ENCODE peak calls at places on chromosomes 1 and 21, in ten cellular contexts. J is stomach; D is IMR-90; H is CD8-positive, alpha-beta T cell; G is transverse colon; A is dorsolateral prefrontal cortex; X is ovary; T is psoas muscle; M is AG04450; C is heart right ventricle. S is an unnamed sample.

GRCh38 chr21:36149788-36150187 is 6.8 kb upstream of the DOP1B start:
- DNase-seq in J (no peak), D (no peak), H (no peak), G (no peak), A (no peak), X (no peak), T (no peak), M (no peak), C (no peak), S (no peak)

GRCh38 chr1:203269654-203270020 is 35.7 kb upstream of the BTG2 start:
- DNase-seq in J (no peak), D (no peak), H (no peak), G (no peak), A (no peak), X (no peak), T (no peak), M (no peak), C (no peak), S (peak; percentile 39)

GRCh38 chr1:89708727-89709375 is 75.9 kb downstream of the LRRC8C start:
- DNase-seq in J (no peak), D (peak; percentile 28), H (no peak), G (no peak), A (no peak), X (no peak), T (no peak), M (no peak), C (no peak), S (no peak)

GRCh38 chr1:52727114-52727586 is 897 bp downstream of the ZYG11B start:
- DNase-seq in J (no peak), D (no peak), H (no peak), G (peak; percentile 23), A (no peak), X (no peak), T (no peak), M (no peak), C (no peak), S (no peak)

GRCh38 chr1:117067528-117068370 is 7.6 kb downstream of the TTF2 start:
- DNase-seq in J (peak; percentile 65), D (peak; percentile 70), H (no peak), G (peak; percentile 51), A (peak; percentile 62), X (peak; percentile 39), T (peak; percentile 37), M (peak; percentile 41), C (no peak), S (peak; percentile 41)

GRCh38 chr1:211092955-211093354 is 41.0 kb downstream of the KCNH1 start:
- DNase-seq in J (no peak), D (no peak), H (no peak), G (no peak), A (peak; percentile 48), X (no peak), T (no peak), M (no peak), C (no peak), S (no peak)

GRCh38 chr1:244868484-244869363 is 4.4 kb upstream of the HNRNPU start:
- DNase-seq in J (no peak), D (no peak), H (no peak), G (no peak), A (no peak), X (no peak), T (no peak), M (no peak), C (no peak), S (no peak)

GRCh38 chr1:19483691-19484090 is 1.6 kb downstream of the CAPZB start:
- DNase-seq in J (no peak), D (no peak), H (no peak), G (no peak), A (no peak), X (no peak), T (no peak), M (no peak), C (no peak), S (no peak)

GRCh38 chr1:36796101-36796590 is 238.2 kb downstream of the GRIK3 start:
- DNase-seq in J (no peak), D (no peak), H (no peak), G (no peak), A (no peak), X (no peak), T (no peak), M (no peak), C (no peak), S (no peak)

GRCh38 chr1:53957231-53957818 is 11.2 kb downstream of the LRRC42 start:
- DNase-seq in J (no peak), D (peak; percentile 64), H (no peak), G (no peak), A (no peak), X (no peak), T (no peak), M (no peak), C (no peak), S (no peak)

GRCh38 chr1:200749090-200749489 is 10.4 kb downstream of the CAMSAP2 start:
- DNase-seq in J (no peak), D (no peak), H (no peak), G (no peak), A (peak; percentile 59), X (no peak), T (no peak), M (no peak), C (no peak), S (no peak)

GRCh38 chr1:31258581-31258980 is 18.9 kb upstream of the NKAIN1 start:
- DNase-seq in J (no peak), D (no peak), H (no peak), G (no peak), A (no peak), X (no peak), T (no peak), M (no peak), C (no peak), S (no peak)

GRCh38 chr1:61434276-61434675 is 290.7 kb downstream of the TM2D1 start:
- DNase-seq in J (no peak), D (peak; percentile 2), H (no peak), G (no peak), A (peak; percentile 60), X (no peak), T (no peak), M (no peak), C (no peak), S (no peak)

GRCh38 chr1:153353226-153353947 is 4.3 kb upstream of the S100A9 start:
- DNase-seq in J (no peak), D (no peak), H (peak; percentile 39), G (no peak), A (no peak), X (no peak), T (no peak), M (no peak), C (no peak), S (no peak)

GRCh38 chr1:208048904-208049303 is 138.0 kb upstream of the CD34 start:
- DNase-seq in J (no peak), D (no peak), H (no peak), G (no peak), A (no peak), X (no peak), T (no peak), M (no peak), C (no peak), S (no peak)

GRCh38 chr1:161216945-161217712 is 2.0 kb downstream of the FCER1G start:
- DNase-seq in J (no peak), D (peak; percentile 86), H (no peak), G (no peak), A (no peak), X (no peak), T (no peak), M (no peak), C (no peak), S (peak; percentile 39)

GRCh38 chr1:147627435-147628110 is 42.8 kb downstream of the ACP6 start:
- DNase-seq in J (peak; percentile 59), D (peak; percentile 44), H (peak; percentile 71), G (peak; percentile 49), A (no peak), X (peak; percentile 45), T (peak; percentile 43), M (peak; percentile 26), C (peak; percentile 41), S (peak; percentile 43)

GRCh38 chr1:7962011-7962335 is 462 bp downstream of the PARK7 start:
- DNase-seq in J (no peak), D (no peak), H (no peak), G (no peak), A (no peak), X (no peak), T (no peak), M (no peak), C (no peak), S (no peak)

GRCh38 chr1:88595355-88595754 is 88.7 kb upstream of the PKN2 start:
- DNase-seq in J (no peak), D (peak; percentile 57), H (no peak), G (no peak), A (no peak), X (no peak), T (no peak), M (peak; percentile 4), C (no peak), S (no peak)

GRCh38 chr1:9100471-9101043 is 28.3 kb downstream of the GPR157 start:
- DNase-seq in J (no peak), D (peak; percentile 83), H (no peak), G (no peak), A (no peak), X (no peak), T (no peak), M (no peak), C (no peak), S (no peak)
- TF ChIP-seq CTCF in J (no peak), D (no peak), H (no peak), G (no peak), A (no peak), X (no peak), T (no peak), M (no peak), C (no peak), S (no peak)

GRCh38 chr1:143698016-143698415 is 273.8 kb downstream of the FAM72C start:
- DNase-seq in J (peak; percentile 36), D (no peak), H (no peak), G (peak; percentile 74), A (no peak), X (no peak), T (no peak), M (no peak), C (peak; percentile 13), S (no peak)
- H3K4me3 ChIP-seq in J (no peak overlapping the region), D (no peak overlapping the region), H (no peak overlapping the region), G (no peak overlapping the region), A (no peak overlapping the region), X (no peak overlapping the region), T (no peak overlapping the region), M (no peak overlapping the region), C (no peak overlapping the region), S (no peak overlapping the region)

DNA sequence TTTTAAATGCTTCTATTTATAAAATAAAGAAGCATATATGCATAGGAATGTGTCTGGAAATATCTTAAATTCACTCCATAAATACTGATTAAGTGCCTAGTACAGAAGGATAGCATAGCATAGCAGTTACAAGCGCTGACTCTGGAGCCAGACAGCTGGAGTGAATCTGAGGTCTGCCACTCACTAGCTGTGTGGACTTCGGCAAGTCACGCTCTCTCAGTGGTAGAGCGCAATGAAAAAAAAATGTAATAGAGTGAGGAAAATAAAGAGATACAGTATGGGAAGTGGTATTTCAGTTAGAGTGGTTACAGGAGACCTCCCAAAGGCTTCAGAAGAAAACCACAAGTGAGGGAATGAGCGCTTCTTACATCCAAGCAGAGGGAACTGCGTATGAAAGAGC is 338.9 kb upstream of the PRMT6 start:
- DNase-seq in J (no peak), D (no peak), H (no peak), G (no peak), A (no peak), X (no peak), T (no peak), M (no peak), C (no peak), S (no peak)
- H3K27me3 ChIP-seq in J (no peaks in the 10 kb centered on the region), D (no peaks in the 10 kb centered on the region), H (no peaks in the 10 kb centered on the region), G (no peaks in the 10 kb centered on the region), A (no peaks in the 10 kb centered on the region), X (no peaks in the 10 kb centered on the region), T (no peaks in the 10 kb centered on the region), M (no peaks in the 10 kb centered on the region), C (no peaks in the 10 kb centered on the region), S (no peaks in the 10 kb centered on the region)

GRCh38 chr1:99648107-99648506 is 2.2 kb downstream of the PALMD start:
- DNase-seq in J (no peak), D (no peak), H (no peak), G (no peak), A (no peak), X (no peak), T (peak; percentile 63), M (no peak), C (peak; percentile 74), S (no peak)
- TF ChIP-seq CTCF in J (no peak), D (no peak), H (no peak), G (no peak), A (no peak), X (peak; percentile 29), T (peak; percentile 34), M (no peak), C (peak; percentile 43), S (no peak)